ENCODE peak calls at places on chromosomes 2 and 18, in ten cellular contexts. J is ELR; U is Kasumi-1; Q is GM23338; W is hippocampal formation; S is CD8-positive, alpha-beta T cell; H is GM04504; D is stromal cell of bone marrow; G is cardiac fibroblast; I is Calu3. T is an unnamed sample.

GRCh38 chr2:133053541-133053940 is 383.5 kb upstream of the LYPD1 start:
- DNase-seq in G (no peak), S (no peak), Q (no peak), H (no peak), D (no peak), I (no peak), U (no peak), W (no peak), J (no peak), T (no peak)

GRCh38 chr2:238854246-238854645 is 6.4 kb downstream of the TWIST2 start:
- DNase-seq in G (no peak), I (no peak), J (peak), Q (no peak), H (no peak), S (no peak), D (no peak), W (no peak), U (no peak), T (no peak)

GRCh38 chr2:3460831-3461544 is 58.3 kb downstream of the ADI1 start:
- DNase-seq in H (no peak), U (no peak), J (no peak), W (no peak), G (no peak), D (no peak), I (no peak), Q (no peak), S (peak), T (no peak)

GRCh38 chr2:208315081-208315788 is 49.2 kb downstream of the PIKFYVE start:
- DNase-seq in J (peak), D (peak), G (peak), U (no peak), W (no peak), H (peak), I (no peak), S (no peak), Q (no peak), T (no peak)

GRCh38 chr2:177225965-177226360 is 13.4 kb downstream of the HNRNPA3 start:
- DNase-seq in I (no peak), W (no peak), U (no peak), S (no peak), Q (no peak), J (no peak), G (no peak), H (no peak), D (no peak), T (no peak)

GRCh38 chr2:26576565-26577441 is 64.4 kb downstream of the CIB4 start:
- DNase-seq in I (no peak), G (no peak), W (no peak), D (no peak), H (no peak), J (no peak), S (no peak), Q (no peak), U (no peak), T (no peak)

GRCh38 chr2:238925816-238926215 is 77.9 kb downstream of the TWIST2 start:
- DNase-seq in I (no peak), Q (no peak), J (no peak), U (no peak), H (no peak), S (no peak), D (no peak), W (no peak), G (no peak), T (no peak)

GRCh38 chr2:132632000-132632649 is 37.9 kb downstream of the LYPD1 start:
- DNase-seq in U (no peak), G (no peak), W (peak), Q (no peak), J (peak), D (peak), S (no peak), H (peak), I (peak), T (no peak)

GRCh38 chr2:241913703-241914102 is 44.2 kb downstream of the RTP5 start:
- DNase-seq in Q (no peak), W (no peak), G (no peak), H (no peak), S (no peak), J (no peak), U (no peak), D (no peak), I (no peak), T (no peak)

GRCh38 chr2:85110991-85111560 is 22.1 kb upstream of the TCF7L1 start:
- DNase-seq in I (no peak), Q (no peak), H (peak), J (no peak), W (no peak), D (no peak), S (no peak), G (peak), U (no peak), T (no peak)

GRCh38 chr2:59232394-59233165 is 991.5 kb upstream of the FANCL start:
- DNase-seq in S (no peak), J (no peak), H (no peak), U (no peak), D (no peak), G (no peak), Q (no peak), I (no peak), W (no peak), T (no peak)

GRCh38 chr2:11949732-11950503 is 203.5 kb downstream of the LPIN1 start:
- DNase-seq in J (peak), W (no peak), Q (no peak), G (no peak), U (peak), H (no peak), S (no peak), I (no peak), D (no peak), T (no peak)

GRCh38 chr18:23619388-23619873 is 33.1 kb upstream of the NPC1 start:
- DNase-seq in Q (peak), H (no peak), J (peak), W (no peak), S (no peak), U (no peak), D (no peak), G (peak), I (no peak), T (peak)

GRCh38 chr18:35497006-35497333 is 790 bp downstream of the INO80C start:
- DNase-seq in U (peak), Q (no peak), W (peak), H (no peak), D (peak), S (no peak), J (no peak), I (no peak), G (peak), T (no peak)

GRCh38 chr2:170743530-170744239 is 26.5 kb upstream of the ERICH2 start:
- DNase-seq in U (no peak), I (no peak), S (no peak), W (no peak), H (no peak), G (no peak), D (no peak), J (no peak), Q (no peak), T (no peak)

GRCh38 chr2:158973511-158973956 is 5.1 kb downstream of the TANC1 start:
- DNase-seq in I (peak), H (no peak), U (no peak), S (no peak), Q (no peak), G (peak), W (no peak), J (no peak), D (no peak), T (no peak)

GRCh38 chr2:10240161-10240681 is 62.5 kb upstream of the HPCAL1 start:
- DNase-seq in J (no peak), I (no peak), U (no peak), Q (no peak), H (no peak), W (no peak), S (no peak), D (no peak), G (no peak), T (no peak)

GRCh38 chr2:67585400-67585799 is 188.3 kb downstream of the ETAA1 start:
- DNase-seq in H (no peak), D (no peak), J (no peak), S (no peak), Q (no peak), W (no peak), U (no peak), I (no peak), G (no peak), T (no peak)

GRCh38 chr2:54665436-54665856 is 58.0 kb upstream of the EML6 start:
- DNase-seq in D (no peak), I (peak), J (peak), S (no peak), U (peak), Q (peak), W (no peak), H (no peak), G (peak), T (no peak)

GRCh38 chr2:196954001-196954400 is 27.5 kb upstream of the PGAP1 start:
- DNase-seq in W (no peak), G (no peak), H (no peak), S (no peak), D (no peak), U (no peak), Q (peak), I (no peak), J (no peak), T (no peak)

GRCh38 chr2:37688771-37689468 is 17.5 kb upstream of the CDC42EP3 start:
- DNase-seq in G (peak), U (no peak), I (peak), Q (peak), D (no peak), J (peak), S (no peak), W (no peak), H (no peak), T (no peak)

GRCh38 chr2:240605867-240606743 is 19.2 kb upstream of the GPR35 start:
- DNase-seq in S (no peak), I (no peak), J (no peak), D (no peak), W (no peak), G (no peak), U (no peak), H (no peak), Q (no peak), T (no peak)

GRCh38 chr2:6722574-6722973 is 143.1 kb downstream of the CMPK2 start:
- DNase-seq in S (no peak), J (no peak), Q (no peak), I (no peak), G (no peak), D (no peak), W (no peak), H (no peak), U (no peak), T (no peak)

GRCh38 chr18:38301621-38302020 is 736.0 kb upstream of the CELF4 start:
- DNase-seq in S (no peak), U (no peak), I (no peak), D (no peak), J (no peak), W (no peak), Q (no peak), G (no peak), H (no peak), T (no peak)

GRCh38 chr2:53265900-53266299 is 501.7 kb upstream of the CHAC2 start:
- DNase-seq in J (no peak), G (no peak), D (no peak), S (no peak), Q (no peak), W (no peak), U (no peak), H (no peak), I (no peak), T (no peak)

GRCh38 chr2:68344031-68344430 is 21.1 kb upstream of the PLEK start:
- DNase-seq in S (no peak), Q (no peak), G (no peak), H (no peak), D (no peak), U (no peak), I (no peak), W (no peak), J (no peak), T (no peak)